ENCODE peak calls at places on chromosomes 13 and 19, in ten cellular contexts. T is CD8-positive, alpha-beta T cell; K is cardiac fibroblast; J is astrocyte of the spinal cord; Z is neural progenitor cell; A is fibroblast of lung; G is AG09319; D is left lung; C is GM23338; O is WTC11. S is an unnamed sample.

GRCh38 chr13:112066624-112067004 is 335 bp upstream of the SOX1 start:
- DNase-seq in T (peak; percentile 63), K (peak; percentile 27), J (peak; percentile 58), Z (peak; percentile 94), A (peak; percentile 49), G (no peak), D (peak; percentile 77), C (peak; percentile 92), O (peak; percentile 83), S (no peak)

GRCh38 chr19:16073988-16074387 is 2.3 kb upstream of the TPM4 start:
- DNase-seq in T (no peak), K (no peak), J (no peak), Z (no peak), A (no peak), G (no peak), D (no peak), C (no peak), O (no peak), S (no peak)

GRCh38 chr19:35030257-35031071 is at the start of gene SCN1B:
- DNase-seq in T (peak; percentile 70), K (peak; percentile 80), J (peak; percentile 67), Z (peak; percentile 89), A (peak; percentile 70), G (no peak), D (peak; percentile 92), C (peak; percentile 83), O (peak; percentile 70), S (peak; percentile 26)

GRCh38 chr19:53183146-53183545 is 10.0 kb downstream of the ZNF665 start:
- DNase-seq in T (no peak), K (no peak), J (peak; percentile 76), Z (no peak), A (peak; percentile 90), G (no peak), D (no peak), C (no peak), O (no peak), S (no peak)

GRCh38 chr19:18436651-18437478 is 1.1 kb downstream of the ISYNA1 start:
- DNase-seq in T (peak; percentile 85), K (peak; percentile 96), J (peak; percentile 86), Z (peak; percentile 92), A (peak; percentile 81), G (no peak), D (no peak), C (peak; percentile 96), O (peak; percentile 92), S (peak; percentile 49)

GRCh38 chr13:40389081-40389641 is 277.3 kb downstream of the FOXO1 start:
- DNase-seq in T (peak; percentile 33), K (no peak), J (peak; percentile 3), Z (no peak), A (no peak), G (no peak), D (no peak), C (no peak), O (no peak), S (no peak)

GRCh38 chr13:106367361-106367781 is 168.1 kb downstream of the EFNB2 start:
- DNase-seq in T (no peak), K (no peak), J (peak; percentile 78), Z (peak; percentile 19), A (no peak), G (no peak), D (no peak), C (no peak), O (no peak), S (no peak)

GRCh38 chr19:18014197-18014596 is 6.2 kb downstream of the ARRDC2 start:
- DNase-seq in T (peak; percentile 68), K (no peak), J (no peak), Z (no peak), A (no peak), G (no peak), D (no peak), C (no peak), O (no peak), S (no peak)

GRCh38 chr13:80338781-80339577 is 1.9 kb downstream of the SPRY2 start:
- DNase-seq in T (peak; percentile 6), K (peak; percentile 88), J (peak; percentile 84), Z (peak; percentile 90), A (peak; percentile 90), G (peak; percentile 80), D (peak; percentile 91), C (peak; percentile 72), O (peak; percentile 72), S (peak; percentile 77)

GRCh38 chr13:40235160-40235796 is 431.2 kb downstream of the FOXO1 start:
- DNase-seq in T (no peak), K (no peak), J (no peak), Z (no peak), A (no peak), G (peak; percentile 30), D (no peak), C (no peak), O (no peak), S (no peak)

DNA sequence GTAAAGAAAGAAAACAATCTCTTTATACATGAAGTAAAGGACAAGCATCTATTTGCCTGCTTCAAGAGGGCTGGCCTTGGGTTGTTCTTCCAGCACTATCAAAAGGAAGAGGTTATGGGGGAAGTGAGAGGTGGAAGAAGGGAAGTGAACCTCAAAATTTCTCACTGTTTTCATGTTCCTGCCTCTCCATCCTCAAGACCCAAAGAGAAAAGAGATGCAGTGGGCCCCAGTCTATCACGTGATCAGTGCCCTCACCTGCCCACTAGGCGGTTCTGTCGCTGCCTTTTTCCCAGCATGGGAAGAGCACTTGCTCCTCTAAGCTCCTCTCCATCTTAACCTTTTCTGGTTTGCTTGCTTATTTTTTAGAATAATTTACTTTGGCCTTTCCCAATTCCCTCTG is 6.2 kb upstream of the USP12 start:
- DNase-seq in T (no peak), K (no peak), J (no peak), Z (peak; percentile 23), A (no peak), G (no peak), D (no peak), C (peak; percentile 87), O (peak; percentile 56), S (no peak)
- TF ChIP-seq CTCF in T (no peak), K (no peak), J (no peak), Z (peak; percentile 41), A (no peak), G (no peak), D (no peak), C (peak; percentile 46), O (no peak), S (peak; percentile 28)

GRCh38 chr19:6073858-6074708 is 36.2 kb downstream of the RFX2 start:
- DNase-seq in T (no peak), K (no peak), J (no peak), Z (no peak), A (no peak), G (no peak), D (no peak), C (no peak), O (no peak), S (no peak)

GRCh38 chr19:6076291-6076665 is 34.0 kb downstream of the RFX2 start:
- DNase-seq in T (no peak), K (no peak), J (no peak), Z (no peak), A (no peak), G (no peak), D (no peak), C (no peak), O (no peak), S (no peak)

GRCh38 chr19:6071840-6072239 is 38.5 kb downstream of the RFX2 start:
- DNase-seq in T (no peak), K (no peak), J (no peak), Z (no peak), A (no peak), G (no peak), D (no peak), C (no peak), O (no peak), S (no peak)

GRCh38 chr19:6076675-6077463 is 33.4 kb downstream of the RFX2 start:
- DNase-seq in T (no peak), K (peak; percentile 90), J (peak; percentile 91), Z (no peak), A (peak; percentile 94), G (peak; percentile 87), D (no peak), C (no peak), O (no peak), S (peak; percentile 96)

DNA sequence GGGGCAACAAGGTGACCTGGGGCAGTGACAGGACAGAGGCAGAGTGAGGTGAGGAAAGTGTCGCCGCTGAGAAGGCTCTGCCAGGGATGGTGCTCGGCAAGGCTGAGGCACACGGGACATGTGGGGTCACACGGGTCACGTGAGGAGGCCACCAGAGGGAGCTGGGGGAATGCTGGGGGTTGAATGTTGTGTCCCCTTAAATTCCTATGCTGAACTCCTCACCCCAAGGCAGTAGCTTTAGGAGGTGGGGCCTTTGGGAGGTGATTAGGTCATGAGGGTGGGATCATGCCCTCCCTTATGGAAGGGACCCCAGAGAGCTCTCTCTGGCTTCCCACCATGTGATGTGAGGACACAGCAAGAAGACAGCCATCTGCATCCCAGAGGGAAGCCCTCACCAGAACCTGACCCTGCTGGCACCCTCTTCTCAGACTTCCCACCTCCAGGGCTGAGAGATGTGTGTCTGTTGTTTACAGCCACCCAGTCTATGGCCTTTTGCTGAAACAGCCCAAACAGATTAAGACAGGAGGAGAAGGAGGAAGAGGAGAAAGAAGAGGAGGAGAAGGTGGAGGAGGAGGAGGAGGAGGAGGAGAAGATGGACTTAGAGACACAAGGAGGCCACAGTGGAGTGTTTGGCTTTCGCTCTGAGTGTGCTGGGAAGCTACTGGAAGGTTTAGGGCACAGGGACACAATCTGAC is 35.4 kb downstream of the RFX2 start:
- DNase-seq in T (no peak), K (no peak), J (no peak), Z (no peak), A (no peak), G (no peak), D (no peak), C (no peak), O (no peak), S (no peak)
- TF ChIP-seq CTCF in T (no peak), K (no peak), J (no peak), Z (no peak), A (no peak), G (no peak), D (no peak), C (no peak), O (no peak), S (peak; percentile 24)

GRCh38 chr19:57566396-57567256 is 7.0 kb upstream of the ZNF550 start:
- DNase-seq in T (no peak), K (peak; percentile 49), J (peak; percentile 42), Z (peak; percentile 40), A (peak; percentile 54), G (no peak), D (no peak), C (peak; percentile 60), O (no peak), S (no peak)
- TF ChIP-seq CTCF in T (no peak), K (no peak), J (no peak), Z (no peak), A (no peak), G (no peak), D (no peak), C (no peak), O (no peak), S (no peak)

DNA sequence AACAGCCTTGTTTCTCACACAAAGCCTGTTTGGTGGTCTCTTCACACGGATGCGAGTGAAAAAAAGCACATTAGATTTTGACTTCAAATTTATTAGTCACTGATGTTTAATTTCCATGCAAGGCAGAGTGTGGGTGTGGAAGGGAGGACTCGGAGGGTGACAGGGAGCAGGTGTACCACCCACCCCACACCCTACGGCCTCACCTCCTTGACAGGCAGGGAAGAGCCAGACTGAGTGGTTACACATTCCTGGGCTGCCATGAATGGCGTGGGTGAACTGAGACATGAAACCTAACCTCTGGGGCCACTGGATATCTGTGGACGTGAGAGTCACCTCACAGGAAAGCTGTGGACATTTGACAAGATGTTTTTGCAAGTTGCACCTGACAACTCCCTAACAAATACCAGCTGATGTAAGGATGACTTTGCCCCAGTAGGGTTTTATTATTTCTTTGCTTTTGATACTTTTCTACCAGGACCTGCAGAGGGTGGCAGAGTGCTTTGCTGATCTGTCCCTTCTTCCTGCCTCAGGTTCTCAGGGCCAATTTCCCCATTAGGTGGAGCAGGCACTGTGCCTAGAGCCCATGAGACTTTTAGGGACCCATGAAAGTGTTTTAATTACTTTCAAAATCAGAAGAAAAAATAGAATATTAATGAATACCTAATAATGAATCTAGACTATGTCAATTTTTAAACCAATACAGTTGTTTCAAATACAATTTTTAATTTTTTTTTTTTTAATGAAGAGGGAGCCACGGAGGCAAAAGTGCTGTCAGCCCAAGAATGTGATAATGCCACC is 58.2 kb upstream of the CYSLTR2 start:
- DNase-seq in T (peak; percentile 48), K (peak; percentile 90), J (peak; percentile 72), Z (peak; percentile 45), A (peak; percentile 65), G (peak; percentile 14), D (no peak), C (peak; percentile 68), O (peak; percentile 32), S (peak; percentile 59)
- TF ChIP-seq CTCF in T (peak; percentile 48), K (peak; percentile 80), J (peak; percentile 71), Z (peak; percentile 48), A (peak; percentile 76), G (peak; percentile 52), D (peak; percentile 13), C (peak; percentile 64), O (no peak), S (peak; percentile 77)